ENCODE peak calls at places on chromosomes 2 and 18, in seven cellular contexts. One of them, this sample, is unnamed.

GRCh38 chr2:237591021-237591370 is 462 bp upstream of the RAB17 start:
- DNase-seq in HCT116: peak; percentile 77
- DNase-seq in right lobe of liver: peak; percentile 90
- DNase-seq in endodermal cell: peak; percentile 95
- DNase-seq in GM12878: no peak
- DNase-seq in CD8-positive, alpha-beta T cell: no peak
- DNase-seq in Panc1: no peak
- DNase-seq in this sample: no peak

GRCh38 chr2:104756119-104756518 is 97.8 kb upstream of the POU3F3 start:
- DNase-seq in HCT116: no peak
- DNase-seq in right lobe of liver: no peak
- DNase-seq in endodermal cell: no peak
- DNase-seq in GM12878: no peak
- DNase-seq in CD8-positive, alpha-beta T cell: no peak
- DNase-seq in Panc1: no peak
- DNase-seq in this sample: no peak

GRCh38 chr18:313931-314330 is 46.1 kb upstream of the THOC1 start:
- DNase-seq in HCT116: no peak
- DNase-seq in right lobe of liver: no peak
- DNase-seq in endodermal cell: no peak
- DNase-seq in GM12878: no peak
- DNase-seq in CD8-positive, alpha-beta T cell: no peak
- DNase-seq in Panc1: no peak
- DNase-seq in this sample: no peak

GRCh38 chr18:45863469-45863868 is 38.0 kb downstream of the SIGLEC15 start:
- DNase-seq in HCT116: no peak
- DNase-seq in right lobe of liver: no peak
- DNase-seq in endodermal cell: no peak
- DNase-seq in GM12878: no peak
- DNase-seq in CD8-positive, alpha-beta T cell: no peak
- DNase-seq in Panc1: no peak
- DNase-seq in this sample: no peak

GRCh38 chr2:107525420-107525819 is 301.3 kb upstream of the RGPD4 start:
- DNase-seq in HCT116: no peak
- DNase-seq in right lobe of liver: no peak
- DNase-seq in endodermal cell: no peak
- DNase-seq in GM12878: no peak
- DNase-seq in CD8-positive, alpha-beta T cell: no peak
- DNase-seq in Panc1: no peak
- DNase-seq in this sample: no peak

GRCh38 chr2:158686166-158686792 is 108.8 kb upstream of the DAPL1 start:
- DNase-seq in HCT116: no peak
- DNase-seq in right lobe of liver: no peak
- DNase-seq in endodermal cell: no peak
- DNase-seq in GM12878: no peak
- DNase-seq in CD8-positive, alpha-beta T cell: no peak
- DNase-seq in Panc1: no peak
- DNase-seq in this sample: no peak

GRCh38 chr2:60954139-60954538 is 63.4 kb upstream of the PEX13 start:
- DNase-seq in HCT116: no peak
- DNase-seq in right lobe of liver: no peak
- DNase-seq in endodermal cell: no peak
- DNase-seq in GM12878: peak; percentile 40
- DNase-seq in CD8-positive, alpha-beta T cell: no peak
- DNase-seq in Panc1: no peak
- DNase-seq in this sample: peak; percentile 9

GRCh38 chr2:106062627-106063026 is 131.5 kb downstream of the UXS1 start:
- DNase-seq in HCT116: no peak
- DNase-seq in right lobe of liver: no peak
- DNase-seq in endodermal cell: no peak
- DNase-seq in GM12878: no peak
- DNase-seq in CD8-positive, alpha-beta T cell: no peak
- DNase-seq in Panc1: no peak
- DNase-seq in this sample: no peak

GRCh38 chr18:68667121-68667520 is 47.8 kb downstream of the TMX3 start:
- DNase-seq in HCT116: no peak
- DNase-seq in right lobe of liver: no peak
- DNase-seq in endodermal cell: no peak
- DNase-seq in GM12878: no peak
- DNase-seq in CD8-positive, alpha-beta T cell: no peak
- DNase-seq in Panc1: no peak
- DNase-seq in this sample: no peak

GRCh38 chr2:120601566-120601965 is 134.1 kb upstream of the GLI2 start:
- DNase-seq in HCT116: no peak
- DNase-seq in right lobe of liver: no peak
- DNase-seq in endodermal cell: no peak
- DNase-seq in GM12878: no peak
- DNase-seq in CD8-positive, alpha-beta T cell: no peak
- DNase-seq in Panc1: no peak
- DNase-seq in this sample: no peak

GRCh38 chr2:69931832-69932595 is 17.1 kb downstream of the MXD1 start:
- DNase-seq in HCT116: no peak
- DNase-seq in right lobe of liver: no peak
- DNase-seq in endodermal cell: no peak
- DNase-seq in GM12878: no peak
- DNase-seq in CD8-positive, alpha-beta T cell: no peak
- DNase-seq in Panc1: no peak
- DNase-seq in this sample: no peak

GRCh38 chr18:22424564-22424963 is 6.8 kb upstream of the CTAGE1 start:
- DNase-seq in HCT116: no peak
- DNase-seq in right lobe of liver: peak; percentile 88
- DNase-seq in endodermal cell: no peak
- DNase-seq in GM12878: no peak
- DNase-seq in CD8-positive, alpha-beta T cell: no peak
- DNase-seq in Panc1: no peak
- DNase-seq in this sample: no peak

GRCh38 chr2:32012872-32013271 is 2.1 kb upstream of the MEMO1 start:
- DNase-seq in HCT116: no peak
- DNase-seq in right lobe of liver: no peak
- DNase-seq in endodermal cell: no peak
- DNase-seq in GM12878: no peak
- DNase-seq in CD8-positive, alpha-beta T cell: no peak
- DNase-seq in Panc1: no peak
- DNase-seq in this sample: no peak

GRCh38 chr2:208320686-208321085 is 54.6 kb downstream of the PIKFYVE start:
- DNase-seq in HCT116: no peak
- DNase-seq in right lobe of liver: no peak
- DNase-seq in endodermal cell: no peak
- DNase-seq in GM12878: peak; percentile 19
- DNase-seq in CD8-positive, alpha-beta T cell: no peak
- DNase-seq in Panc1: no peak
- DNase-seq in this sample: no peak

GRCh38 chr2:178279142-178279541 is 84.8 kb downstream of the OSBPL6 start:
- DNase-seq in HCT116: no peak
- DNase-seq in right lobe of liver: no peak
- DNase-seq in endodermal cell: no peak
- DNase-seq in GM12878: no peak
- DNase-seq in CD8-positive, alpha-beta T cell: no peak
- DNase-seq in Panc1: no peak
- DNase-seq in this sample: no peak

GRCh38 chr2:57330447-57330846 is 716.2 kb upstream of the VRK2 start:
- DNase-seq in HCT116: no peak
- DNase-seq in right lobe of liver: no peak
- DNase-seq in endodermal cell: no peak
- DNase-seq in GM12878: no peak
- DNase-seq in CD8-positive, alpha-beta T cell: no peak
- DNase-seq in Panc1: no peak
- DNase-seq in this sample: no peak

GRCh38 chr2:128617661-128618060 is 299.0 kb upstream of the HS6ST1 start:
- DNase-seq in HCT116: no peak
- DNase-seq in right lobe of liver: no peak
- DNase-seq in endodermal cell: no peak
- DNase-seq in GM12878: no peak
- DNase-seq in CD8-positive, alpha-beta T cell: no peak
- DNase-seq in Panc1: no peak
- DNase-seq in this sample: no peak

GRCh38 chr2:177088542-177088941 is 124.1 kb upstream of the HNRNPA3 start:
- DNase-seq in HCT116: no peak
- DNase-seq in right lobe of liver: no peak
- DNase-seq in endodermal cell: no peak
- DNase-seq in GM12878: no peak
- DNase-seq in CD8-positive, alpha-beta T cell: no peak
- DNase-seq in Panc1: no peak
- DNase-seq in this sample: no peak

GRCh38 chr2:86628091-86628522 is 4.4 kb upstream of the RNF103 start:
- DNase-seq in HCT116: no peak
- DNase-seq in right lobe of liver: peak; percentile 70
- DNase-seq in endodermal cell: no peak
- DNase-seq in GM12878: peak; percentile 12
- DNase-seq in CD8-positive, alpha-beta T cell: no peak
- DNase-seq in Panc1: no peak
- DNase-seq in this sample: no peak

GRCh38 chr2:769771-770170 is 92.6 kb upstream of the TMEM18 start:
- DNase-seq in HCT116: no peak
- DNase-seq in right lobe of liver: no peak
- DNase-seq in endodermal cell: no peak
- DNase-seq in GM12878: no peak
- DNase-seq in CD8-positive, alpha-beta T cell: no peak
- DNase-seq in Panc1: no peak
- DNase-seq in this sample: no peak

GRCh38 chr2:73938761-73939352 is 12.2 kb downstream of the DGUOK start:
- DNase-seq in HCT116: no peak
- DNase-seq in right lobe of liver: no peak
- DNase-seq in endodermal cell: no peak
- DNase-seq in GM12878: no peak
- DNase-seq in CD8-positive, alpha-beta T cell: no peak
- DNase-seq in Panc1: no peak
- DNase-seq in this sample: no peak

GRCh38 chr2:30662268-30663131 is 144.7 kb downstream of the CAPN13 start:
- DNase-seq in HCT116: no peak
- DNase-seq in right lobe of liver: no peak
- DNase-seq in endodermal cell: peak; percentile 27
- DNase-seq in GM12878: no peak
- DNase-seq in CD8-positive, alpha-beta T cell: no peak
- DNase-seq in Panc1: no peak
- DNase-seq in this sample: no peak

GRCh38 chr2:10635430-10635829 is 54.3 kb downstream of the NOL10 start:
- DNase-seq in HCT116: no peak
- DNase-seq in right lobe of liver: no peak
- DNase-seq in endodermal cell: no peak
- DNase-seq in GM12878: no peak
- DNase-seq in CD8-positive, alpha-beta T cell: no peak
- DNase-seq in Panc1: no peak
- DNase-seq in this sample: no peak

GRCh38 chr2:65372619-65373018 is 59.8 kb downstream of the SPRED2 start:
- DNase-seq in HCT116: no peak
- DNase-seq in right lobe of liver: no peak
- DNase-seq in endodermal cell: peak; percentile 23
- DNase-seq in GM12878: no peak
- DNase-seq in CD8-positive, alpha-beta T cell: no peak
- DNase-seq in Panc1: no peak
- DNase-seq in this sample: no peak

GRCh38 chr2:88055436-88056128 is at the start of gene KRCC1:
- DNase-seq in HCT116: peak; percentile 92
- DNase-seq in right lobe of liver: peak; percentile 98
- DNase-seq in endodermal cell: peak; percentile 97
- DNase-seq in GM12878: peak; percentile 88
- DNase-seq in CD8-positive, alpha-beta T cell: peak; percentile 86
- DNase-seq in Panc1: no peak
- DNase-seq in this sample: peak; percentile 94

GRCh38 chr2:27714053-27714452 is 50.4 kb downstream of the SLC4A1AP start:
- DNase-seq in HCT116: no peak
- DNase-seq in right lobe of liver: no peak
- DNase-seq in endodermal cell: no peak
- DNase-seq in GM12878: no peak
- DNase-seq in CD8-positive, alpha-beta T cell: no peak
- DNase-seq in Panc1: no peak
- DNase-seq in this sample: no peak
- H3K27ac ChIP-seq in HCT116: no peak overlapping the region
- H3K27ac ChIP-seq in right lobe of liver: no peak overlapping the region
- H3K27ac ChIP-seq in endodermal cell: no peak overlapping the region
- H3K27ac ChIP-seq in GM12878: no peak overlapping the region
- H3K27ac ChIP-seq in CD8-positive, alpha-beta T cell: no peak overlapping the region
- H3K27ac ChIP-seq in Panc1: no peak overlapping the region
- H3K27ac ChIP-seq in this sample: no peak overlapping the region

GRCh38 chr2:22499082-22499844 is 885.7 kb upstream of the KLHL29 start:
- DNase-seq in HCT116: no peak
- DNase-seq in right lobe of liver: no peak
- DNase-seq in endodermal cell: no peak
- DNase-seq in GM12878: no peak
- DNase-seq in CD8-positive, alpha-beta T cell: no peak
- DNase-seq in Panc1: no peak
- DNase-seq in this sample: no peak
- H3K27ac ChIP-seq in HCT116: no peak overlapping the region
- H3K27ac ChIP-seq in right lobe of liver: no peak overlapping the region
- H3K27ac ChIP-seq in endodermal cell: no peak overlapping the region
- H3K27ac ChIP-seq in GM12878: no peak overlapping the region
- H3K27ac ChIP-seq in CD8-positive, alpha-beta T cell: no peak overlapping the region
- H3K27ac ChIP-seq in Panc1: no peak overlapping the region
- H3K27ac ChIP-seq in this sample: no peak overlapping the region

GRCh38 chr2:121695179-121695451 is 41.6 kb downstream of the NIFK start:
- DNase-seq in HCT116: no peak
- DNase-seq in right lobe of liver: no peak
- DNase-seq in endodermal cell: no peak
- DNase-seq in GM12878: no peak
- DNase-seq in CD8-positive, alpha-beta T cell: no peak
- DNase-seq in Panc1: no peak
- DNase-seq in this sample: no peak
- H3K27ac ChIP-seq in HCT116: no peak overlapping the region
- H3K27ac ChIP-seq in right lobe of liver: no peak overlapping the region
- H3K27ac ChIP-seq in endodermal cell: no peak overlapping the region
- H3K27ac ChIP-seq in GM12878: no peak overlapping the region
- H3K27ac ChIP-seq in CD8-positive, alpha-beta T cell: no peak overlapping the region
- H3K27ac ChIP-seq in Panc1: no peak overlapping the region
- H3K27ac ChIP-seq in this sample: no peak overlapping the region

DNA sequence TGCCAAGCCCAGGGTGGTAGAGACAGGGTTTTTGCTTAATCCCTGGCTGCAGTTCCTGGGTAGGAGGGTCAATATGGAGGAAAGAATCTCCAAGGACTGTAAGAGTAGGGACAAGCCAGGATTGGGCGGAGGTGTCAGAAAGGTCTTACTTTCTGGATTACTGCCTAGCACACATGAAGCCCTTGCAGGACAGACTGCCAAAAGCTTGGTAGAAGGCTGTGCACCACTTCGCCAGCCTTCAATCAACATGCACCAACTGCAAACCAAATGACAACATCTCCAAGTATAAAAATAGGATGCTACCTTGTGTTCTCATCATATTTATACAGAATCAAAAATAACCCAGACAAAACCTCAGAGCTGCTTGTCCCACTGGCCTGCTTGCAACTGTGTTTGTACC is 3.7 kb downstream of the ZNF142 start:
- DNase-seq in HCT116: no peak
- DNase-seq in right lobe of liver: no peak
- DNase-seq in endodermal cell: no peak
- DNase-seq in GM12878: no peak
- DNase-seq in CD8-positive, alpha-beta T cell: no peak
- DNase-seq in Panc1: no peak
- DNase-seq in this sample: no peak
- H3K27ac ChIP-seq in HCT116: no peak overlapping the region
- H3K27ac ChIP-seq in right lobe of liver: no peak overlapping the region
- H3K27ac ChIP-seq in endodermal cell: no peak overlapping the region
- H3K27ac ChIP-seq in GM12878: no peak overlapping the region
- H3K27ac ChIP-seq in CD8-positive, alpha-beta T cell: no peak overlapping the region
- H3K27ac ChIP-seq in Panc1: no peak overlapping the region
- H3K27ac ChIP-seq in this sample: no peak overlapping the region

GRCh38 chr2:112623913-112624777 is 21.6 kb upstream of the SLC20A1 start:
- DNase-seq in HCT116: peak; percentile 56
- DNase-seq in right lobe of liver: peak; percentile 40
- DNase-seq in endodermal cell: peak; percentile 33
- DNase-seq in GM12878: no peak
- DNase-seq in CD8-positive, alpha-beta T cell: no peak
- DNase-seq in Panc1: no peak
- DNase-seq in this sample: peak; percentile 86
- H3K27ac ChIP-seq in HCT116: peak overlapping the region; percentile 11
- H3K27ac ChIP-seq in right lobe of liver: no peak overlapping the region
- H3K27ac ChIP-seq in endodermal cell: no peak overlapping the region
- H3K27ac ChIP-seq in GM12878: no peak overlapping the region
- H3K27ac ChIP-seq in CD8-positive, alpha-beta T cell: no peak overlapping the region
- H3K27ac ChIP-seq in Panc1: no peak overlapping the region
- H3K27ac ChIP-seq in this sample: no peak overlapping the region